ENCODE peak calls at places on chromosome 2, in six cellular contexts. A is HFF-Myc, T is aorta, N is cardiac muscle cell, R is left lung, Y is pancreas. H is an unnamed sample.

GRCh38 chr2:197944416-197944815 is 140.0 kb downstream of the PLCL1 start:
- DNase-seq in A (no peak), R (no peak), N (no peak), Y (no peak), T (no peak), H (no peak)

GRCh38 chr2:46034535-46034934 is 262.7 kb upstream of the EPAS1 start:
- DNase-seq in T (peak), R (no peak), N (no peak), Y (no peak), A (no peak), H (no peak)

GRCh38 chr2:171712051-171712450 is 24.8 kb downstream of the DYNC1I2 start:
- DNase-seq in R (no peak), A (peak), N (no peak), T (no peak), Y (no peak), H (peak)

GRCh38 chr2:222862068-222862914 is 1.5 kb downstream of the ACSL3 start:
- DNase-seq in Y (no peak), A (no peak), R (no peak), N (peak), T (no peak), H (no peak)

GRCh38 chr2:24613154-24613814 is 122.2 kb downstream of the NCOA1 start:
- DNase-seq in A (peak), T (no peak), N (peak), R (no peak), Y (no peak), H (no peak)

GRCh38 chr2:239274391-239275001 is 126.3 kb downstream of the HDAC4 start:
- DNase-seq in R (no peak), A (peak), Y (peak), T (no peak), N (no peak), H (peak)

GRCh38 chr2:241771286-241772062 is 5.1 kb upstream of the GAL3ST2 start:
- DNase-seq in R (no peak), A (no peak), N (no peak), T (no peak), Y (no peak), H (no peak)

GRCh38 chr2:121887513-121888188 is 132.2 kb downstream of the TSN start:
- DNase-seq in T (no peak), N (no peak), Y (no peak), A (no peak), R (no peak), H (no peak)

GRCh38 chr2:27377618-27378095 is 2.9 kb downstream of the ZNF513 start:
- DNase-seq in T (peak), Y (no peak), R (no peak), A (no peak), N (no peak), H (no peak)

GRCh38 chr2:99961567-99961913 is 180.8 kb downstream of the AFF3 start:
- DNase-seq in Y (no peak), N (no peak), A (no peak), T (no peak), R (no peak), H (no peak)

GRCh38 chr2:43009448-43009847 is 217.0 kb downstream of the ZFP36L2 start:
- DNase-seq in A (no peak), R (no peak), T (no peak), N (no peak), Y (no peak), H (no peak)

GRCh38 chr2:86396304-86396785 is 44.8 kb upstream of the KDM3A start:
- DNase-seq in R (no peak), Y (peak), N (peak), A (no peak), T (peak), H (no peak)

GRCh38 chr2:45649855-45650806 is 1.3 kb upstream of the PRKCE start:
- DNase-seq in R (peak), A (no peak), N (peak), Y (peak), T (peak), H (no peak)

GRCh38 chr2:75565523-75566449 is 5.0 kb upstream of the EVA1A start:
- DNase-seq in R (no peak), N (no peak), A (no peak), T (no peak), Y (no peak), H (no peak)

GRCh38 chr2:7467782-7468447 is 550.7 kb downstream of the RNF144A start:
- DNase-seq in Y (no peak), N (no peak), R (no peak), T (no peak), A (no peak), H (no peak)

GRCh38 chr2:217993055-217993645 is 9.6 kb downstream of the TNS1 start:
- DNase-seq in A (no peak), R (no peak), N (no peak), T (no peak), Y (no peak), H (no peak)

GRCh38 chr2:177572236-177572671 is 179.7 kb downstream of the AGPS start:
- DNase-seq in T (no peak), R (no peak), N (no peak), A (no peak), Y (no peak), H (peak)

GRCh38 chr2:192993059-192993458 is 798.3 kb upstream of the TMEFF2 start:
- DNase-seq in R (no peak), N (no peak), T (no peak), Y (no peak), A (no peak), H (no peak)

GRCh38 chr2:163347982-163348842 is 387.6 kb downstream of the FIGN start:
- DNase-seq in Y (peak), A (peak), R (peak), T (peak), N (peak), H (peak)

GRCh38 chr2:128496700-128497099 is 178.0 kb upstream of the HS6ST1 start:
- DNase-seq in Y (no peak), A (no peak), R (no peak), N (no peak), T (no peak), H (no peak)

GRCh38 chr2:100006516-100006915 is 135.9 kb downstream of the AFF3 start:
- DNase-seq in A (no peak), Y (no peak), T (no peak), N (no peak), R (no peak), H (no peak)

GRCh38 chr2:239311132-239312040 is 89.4 kb downstream of the HDAC4 start:
- DNase-seq in Y (peak), T (no peak), N (peak), A (no peak), R (peak), H (no peak)

GRCh38 chr2:8822218-8822617 is 15.2 kb downstream of the KIDINS220 start:
- DNase-seq in A (no peak), T (no peak), N (no peak), Y (no peak), R (no peak), H (no peak)

GRCh38 chr2:73262108-73262651 is 22.1 kb downstream of the FBXO41 start:
- DNase-seq in Y (no peak), R (no peak), A (no peak), N (no peak), T (no peak), H (no peak)

GRCh38 chr2:149732001-149732685 is 144.6 kb upstream of the MMADHC start:
- DNase-seq in Y (no peak), N (no peak), T (no peak), R (no peak), A (no peak), H (no peak)

GRCh38 chr2:28995765-28996164 is 14.7 kb downstream of the TOGARAM2 start:
- DNase-seq in T (no peak), Y (no peak), A (no peak), N (no peak), R (no peak), H (no peak)

DNA sequence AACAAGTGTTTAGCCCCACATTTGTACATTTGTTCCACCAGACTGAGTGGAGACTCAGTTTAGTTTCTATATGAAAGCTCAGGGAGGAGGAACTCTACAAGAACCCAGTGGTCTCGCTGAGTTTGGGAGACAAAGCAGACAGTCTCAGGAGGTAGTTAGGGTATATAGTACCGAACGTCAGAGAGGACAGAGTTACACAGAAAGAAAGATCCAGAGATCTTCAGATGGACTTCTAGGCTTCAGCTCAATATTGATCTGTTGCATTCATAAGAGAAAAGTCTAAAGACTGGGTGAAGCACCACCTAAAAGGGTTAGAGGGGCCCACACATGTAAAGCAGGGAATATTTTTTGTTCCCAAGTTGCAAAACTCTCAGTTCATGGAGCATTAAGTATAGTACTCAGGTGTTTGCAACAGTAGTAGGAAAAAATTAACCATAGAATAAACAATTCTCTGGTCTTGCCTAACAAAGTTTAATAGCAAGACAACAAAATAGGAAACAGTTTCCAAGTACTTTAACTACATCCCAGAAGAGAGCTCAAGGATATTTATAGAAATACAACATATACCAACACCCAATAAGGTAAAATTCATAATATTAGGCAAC is 4.2 kb downstream of the TFPI start:
- DNase-seq in R (no peak), A (no peak), Y (no peak), T (no peak), N (no peak), H (no peak)
- H3K4me3 ChIP-seq in R (peak), A (no peak), Y (no peak), T (no peak), N (no peak), H (no peak)

GRCh38 chr2:62504657-62505056 is 1.3 kb downstream of the TMEM17 start:
- DNase-seq in T (no peak), N (no peak), A (no peak), Y (no peak), R (no peak), H (no peak)

GRCh38 chr2:62506421-62506750 is 391 bp upstream of the TMEM17 start:
- DNase-seq in Y (no peak), A (no peak), N (no peak), T (no peak), R (no peak), H (no peak)

GRCh38 chr2:62505649-62506420 is at the start of gene TMEM17:
- DNase-seq in N (peak), R (peak), T (peak), Y (peak), A (peak), H (peak)

GRCh38 chr2:62501794-62502500 is 4.0 kb downstream of the TMEM17 start:
- DNase-seq in R (no peak), N (no peak), Y (no peak), A (peak), T (no peak), H (no peak)

GRCh38 chr2:62505109-62505508 is 886 bp downstream of the TMEM17 start:
- DNase-seq in R (no peak), N (no peak), A (no peak), T (no peak), Y (no peak), H (no peak)
- H3K4me3 ChIP-seq in R (peak), N (peak), A (peak), T (peak), Y (no peak), H (peak)

DNA sequence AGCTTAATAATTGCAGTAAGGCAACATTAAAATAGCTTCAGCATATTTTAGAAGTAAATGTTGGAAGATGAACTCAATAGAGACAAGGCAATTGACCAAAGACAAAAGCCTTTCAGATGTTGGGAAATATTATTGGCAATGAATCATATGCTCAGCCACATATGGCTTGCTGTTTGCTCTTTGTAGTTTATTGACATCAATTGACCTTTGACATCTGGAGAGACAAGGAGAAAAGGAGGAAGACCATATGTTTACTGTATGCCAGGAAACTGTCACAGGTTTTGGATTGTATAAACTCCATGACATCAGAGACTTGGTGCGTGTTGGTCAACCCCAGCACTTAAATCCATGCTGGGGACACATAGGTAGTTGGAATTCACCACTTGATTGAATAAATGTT is 60.6 kb upstream of the SLC16A14 start:
- DNase-seq in Y (no peak), N (no peak), R (no peak), T (no peak), A (no peak), H (no peak)
- H3K4me3 ChIP-seq in Y (no peak), N (no peak), R (no peak), T (no peak), A (no peak), H (no peak)

DNA sequence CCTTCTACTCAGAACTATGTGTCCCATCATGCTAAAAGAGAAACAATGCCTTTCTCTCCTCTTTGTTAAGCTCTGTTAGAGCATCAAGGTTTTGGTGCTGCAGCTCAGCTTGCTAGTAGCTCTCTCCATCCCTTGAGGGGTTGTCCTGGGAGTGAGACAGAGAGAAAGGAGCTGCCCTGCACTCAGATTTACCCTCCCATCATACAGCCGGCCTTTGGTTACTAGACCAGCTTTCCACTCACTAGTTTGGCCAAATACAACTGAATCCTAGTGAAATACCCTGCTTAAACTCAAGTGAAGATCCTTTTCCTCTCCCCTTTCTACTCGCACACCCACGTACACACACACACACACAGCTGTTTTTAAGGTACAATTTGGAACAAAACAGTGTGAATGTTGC is 2.3 kb upstream of the CHN1 start:
- DNase-seq in N (no peak), Y (no peak), T (no peak), A (no peak), R (no peak), H (no peak)
- H3K4me3 ChIP-seq in N (no peak), Y (no peak), T (no peak), A (no peak), R (no peak), H (no peak)

GRCh38 chr2:179898873-179899272 is 37.5 kb upstream of the ZNF385B start:
- DNase-seq in Y (no peak), A (peak), T (no peak), N (peak), R (no peak), H (peak)
- H3K4me3 ChIP-seq in Y (no peak), A (no peak), T (no peak), N (no peak), R (no peak), H (no peak)

DNA sequence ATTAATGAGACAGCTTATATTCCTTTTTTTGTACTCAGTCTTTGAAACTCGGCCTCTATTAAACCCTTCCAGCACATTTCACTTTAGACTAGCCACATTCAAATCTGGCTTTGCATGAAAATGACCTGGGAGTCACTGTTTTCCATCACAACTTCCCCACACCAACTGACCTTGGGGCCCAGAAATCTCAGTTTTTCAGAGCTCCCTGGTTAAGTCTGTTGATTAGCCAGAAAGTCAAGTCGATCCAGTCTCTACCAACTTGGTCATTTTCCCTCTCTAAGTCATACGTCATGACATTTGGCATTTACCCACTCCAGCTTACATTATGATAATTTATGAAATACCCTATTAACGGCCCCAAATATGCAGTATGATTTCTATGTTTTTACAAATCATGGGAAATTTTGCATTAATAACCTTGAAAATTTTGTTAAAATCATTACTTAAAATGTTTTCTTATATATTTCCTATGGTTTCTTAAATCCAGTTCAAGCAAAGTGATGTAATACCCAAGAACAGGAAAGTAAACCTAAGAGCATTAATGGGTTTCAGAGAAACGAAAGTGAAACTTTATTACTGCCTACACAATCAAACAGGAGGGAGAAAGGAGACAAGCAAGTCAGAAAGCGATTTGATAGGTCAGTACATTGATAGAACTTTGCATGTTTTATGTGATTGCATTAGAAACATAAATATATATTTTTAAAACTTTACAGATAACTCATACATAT is 77.1 kb downstream of the SPATS2L start:
- DNase-seq in N (no peak), A (no peak), R (no peak), T (no peak), Y (no peak), H (peak)
- H3K4me3 ChIP-seq in N (no peak), A (no peak), R (no peak), T (no peak), Y (no peak), H (no peak)